ENCODE peak calls at places on chromosomes 1 and 21, in eight cellular contexts. Z is EL, N is IMR-90, D is posterior cingulate gyrus, U is HS-27A, W is adrenal gland, R is tibial nerve, E is M059J. Y is an unnamed sample.

GRCh38 chr21:43208561-43209332 is 39.9 kb downstream of the CRYAA start:
- DNase-seq in U (no peak), W (no peak), Z (no peak), D (no peak), N (no peak), E (no peak), R (peak; percentile 9), Y (no peak)

GRCh38 chr1:117150316-117150715 is 28.8 kb upstream of the TRIM45 start:
- DNase-seq in R (no peak), U (no peak), N (peak; percentile 60), D (no peak), E (peak; percentile 41), W (no peak), Z (no peak), Y (peak; percentile 30)

GRCh38 chr1:44266400-44267344 is 53.4 kb downstream of the DMAP1 start:
- DNase-seq in W (no peak), D (no peak), Z (no peak), U (no peak), R (no peak), N (no peak), E (no peak), Y (no peak)

GRCh38 chr1:244442850-244443249 is 8.9 kb downstream of the ADSS2 start:
- DNase-seq in E (no peak), R (no peak), D (no peak), W (no peak), Z (no peak), U (no peak), N (no peak), Y (no peak)

GRCh38 chr1:1371354-1371740 is 3.7 kb downstream of the AURKAIP1 start:
- DNase-seq in E (no peak), R (no peak), N (no peak), U (no peak), D (no peak), W (no peak), Z (no peak), Y (no peak)

GRCh38 chr1:21896652-21897532 is 40.2 kb downstream of the HSPG2 start:
- DNase-seq in W (peak; percentile 88), R (peak; percentile 71), N (no peak), E (peak; percentile 18), Z (no peak), U (no peak), D (no peak), Y (no peak)

GRCh38 chr1:225754940-225755635 is 22.5 kb upstream of the SRP9 start:
- DNase-seq in Z (peak; percentile 74), E (peak; percentile 96), N (peak; percentile 92), W (peak; percentile 81), R (no peak), D (no peak), U (no peak), Y (peak; percentile 81)

GRCh38 chr1:1038694-1039093 is 18.8 kb downstream of the AGRN start:
- DNase-seq in W (no peak), D (no peak), E (no peak), N (no peak), Z (no peak), R (no peak), U (no peak), Y (no peak)

GRCh38 chr1:165235777-165236285 is 120.7 kb downstream of the LMX1A start:
- DNase-seq in E (no peak), D (no peak), N (no peak), R (no peak), W (no peak), U (no peak), Z (no peak), Y (no peak)

GRCh38 chr21:37712204-37712934 is 203.9 kb downstream of the KCNJ6 start:
- DNase-seq in W (peak; percentile 58), Z (peak; percentile 73), U (peak; percentile 42), N (peak; percentile 73), D (peak; percentile 63), R (peak; percentile 24), E (peak; percentile 79), Y (peak; percentile 79)

GRCh38 chr1:75203415-75204277 is 69.5 kb downstream of the LHX8 start:
- DNase-seq in R (no peak), Z (peak; percentile 21), U (no peak), N (peak; percentile 47), W (peak; percentile 8), D (no peak), E (peak; percentile 50), Y (peak; percentile 72)

GRCh38 chr1:99919221-99919620 is 50.6 kb upstream of the SLC35A3 start:
- DNase-seq in N (no peak), Z (peak; percentile 4), D (no peak), R (no peak), W (no peak), E (no peak), U (no peak), Y (no peak)

GRCh38 chr1:236734141-236734765 is 48.0 kb downstream of the ACTN2 start:
- DNase-seq in U (no peak), Z (peak; percentile 9), R (no peak), W (no peak), D (no peak), N (no peak), E (peak; percentile 74), Y (peak; percentile 46)

GRCh38 chr1:169260478-169260877 is 107.1 kb downstream of the NME7 start:
- DNase-seq in N (no peak), D (no peak), U (no peak), W (no peak), E (no peak), R (no peak), Z (no peak), Y (no peak)

GRCh38 chr1:151867785-151868403 is 14.4 kb upstream of the THEM5 start:
- DNase-seq in D (no peak), Z (peak; percentile 75), N (peak; percentile 74), W (no peak), U (peak; percentile 26), E (peak; percentile 69), R (no peak), Y (peak; percentile 88)

GRCh38 chr1:173195596-173196088 is 11.5 kb downstream of the TNFSF4 start:
- DNase-seq in W (no peak), E (peak; percentile 38), U (no peak), N (no peak), D (no peak), Z (no peak), R (no peak), Y (no peak)

GRCh38 chr1:93489756-93490155 is 41.8 kb downstream of the FNBP1L start:
- DNase-seq in N (peak; percentile 7), E (no peak), D (no peak), U (no peak), W (no peak), Z (no peak), R (no peak), Y (no peak)

GRCh38 chr21:42264245-42265195 is 45.6 kb downstream of the ABCG1 start:
- DNase-seq in Z (no peak), U (no peak), N (no peak), R (no peak), E (no peak), W (no peak), D (no peak), Y (no peak)

GRCh38 chr1:19369396-19370090 is 57.4 kb downstream of the SLC66A1 start:
- DNase-seq in W (no peak), U (no peak), N (no peak), E (no peak), Z (no peak), R (no peak), D (peak; percentile 28), Y (no peak)

GRCh38 chr1:93552751-93553455 is 105.0 kb downstream of the FNBP1L start:
- DNase-seq in U (no peak), Z (peak; percentile 48), N (peak; percentile 53), W (no peak), R (no peak), D (no peak), E (peak; percentile 34), Y (no peak)

GRCh38 chr21:17590443-17590842 is 22.3 kb downstream of the BTG3 start:
- DNase-seq in D (no peak), Z (no peak), R (no peak), N (peak; percentile 54), E (no peak), U (no peak), W (no peak), Y (no peak)

GRCh38 chr1:81231729-81232038 is 569.0 kb upstream of the ADGRL2 start:
- DNase-seq in Z (peak; percentile 36), D (no peak), R (no peak), W (no peak), U (no peak), E (no peak), N (peak; percentile 11), Y (peak; percentile 37)

GRCh38 chr1:30903343-30904034 is 5.1 kb downstream of the SDC3 start:
- DNase-seq in Z (no peak), U (no peak), R (no peak), D (no peak), E (peak; percentile 33), N (peak; percentile 43), W (peak; percentile 22), Y (no peak)

GRCh38 chr1:168806955-168807354 is 77.9 kb upstream of the DPT start:
- DNase-seq in E (no peak), W (no peak), R (no peak), Z (no peak), D (no peak), N (no peak), U (no peak), Y (no peak)

GRCh38 chr21:37281993-37282392 is 14.9 kb upstream of the VPS26C start:
- DNase-seq in Z (no peak), N (no peak), U (no peak), R (no peak), W (no peak), D (no peak), E (no peak), Y (no peak)

GRCh38 chr1:184823080-184823479 is 68.4 kb upstream of the EDEM3 start:
- DNase-seq in E (no peak), W (no peak), D (no peak), N (peak; percentile 10), Z (no peak), U (no peak), R (no peak), Y (no peak)